ENCODE peak calls at places on chromosomes 7 and 10, in five cellular contexts. One of them, this sample, is unnamed.

GRCh38 chr7:47328392-47329319 is 253.3 kb downstream of the TNS3 start:
- DNase-seq in astrocyte: no peak
- DNase-seq in HCT116: no peak
- DNase-seq in SK-N-SH: no peak
- DNase-seq in colonic mucosa: no peak
- DNase-seq in this sample: no peak

GRCh38 chr7:95989301-95989700 is 216.9 kb downstream of the DYNC1I1 start:
- DNase-seq in astrocyte: no peak
- DNase-seq in colonic mucosa: no peak
- DNase-seq in HCT116: no peak
- DNase-seq in SK-N-SH: no peak
- DNase-seq in this sample: no peak

GRCh38 chr7:133044722-133045473 is 37.0 kb downstream of the CHCHD3 start:
- DNase-seq in colonic mucosa: no peak
- DNase-seq in HCT116: no peak
- DNase-seq in astrocyte: no peak
- DNase-seq in SK-N-SH: peak
- DNase-seq in this sample: no peak

GRCh38 chr7:388461-388960 is 98.5 kb downstream of the FOXL3 start:
- DNase-seq in colonic mucosa: peak
- DNase-seq in HCT116: no peak
- DNase-seq in astrocyte: no peak
- DNase-seq in SK-N-SH: no peak
- DNase-seq in this sample: no peak

GRCh38 chr10:4316166-4316810 is 509.7 kb upstream of the AKR1E2 start:
- DNase-seq in astrocyte: peak
- DNase-seq in SK-N-SH: no peak
- DNase-seq in HCT116: no peak
- DNase-seq in colonic mucosa: no peak
- DNase-seq in this sample: no peak

GRCh38 chr10:121243899-121244241 is 354.4 kb downstream of the FGFR2 start:
- DNase-seq in astrocyte: no peak
- DNase-seq in SK-N-SH: no peak
- DNase-seq in HCT116: no peak
- DNase-seq in colonic mucosa: peak
- DNase-seq in this sample: no peak

GRCh38 chr10:112926906-112927688 is 22.9 kb upstream of the TCF7L2 start:
- DNase-seq in colonic mucosa: no peak
- DNase-seq in astrocyte: no peak
- DNase-seq in HCT116: no peak
- DNase-seq in SK-N-SH: no peak
- DNase-seq in this sample: no peak

GRCh38 chr10:120507175-120507574 is 50.1 kb downstream of the PLPP4 start:
- DNase-seq in astrocyte: no peak
- DNase-seq in SK-N-SH: no peak
- DNase-seq in colonic mucosa: no peak
- DNase-seq in HCT116: no peak
- DNase-seq in this sample: no peak

GRCh38 chr7:47571355-47572100 is 10.4 kb downstream of the TNS3 start:
- DNase-seq in colonic mucosa: peak
- DNase-seq in HCT116: no peak
- DNase-seq in SK-N-SH: peak
- DNase-seq in astrocyte: peak
- DNase-seq in this sample: no peak

GRCh38 chr10:104267721-104268690 is 978 bp upstream of the GSTO2 start:
- DNase-seq in astrocyte: no peak
- DNase-seq in HCT116: no peak
- DNase-seq in SK-N-SH: no peak
- DNase-seq in colonic mucosa: no peak
- DNase-seq in this sample: no peak

GRCh38 chr7:10225265-10225664 is 748.4 kb upstream of the PHF14 start:
- DNase-seq in HCT116: no peak
- DNase-seq in astrocyte: peak
- DNase-seq in colonic mucosa: no peak
- DNase-seq in SK-N-SH: no peak
- DNase-seq in this sample: no peak

GRCh38 chr10:22251751-22252285 is 34.0 kb upstream of the EBLN1 start:
- DNase-seq in SK-N-SH: peak
- DNase-seq in colonic mucosa: peak
- DNase-seq in astrocyte: peak
- DNase-seq in HCT116: no peak
- DNase-seq in this sample: no peak

GRCh38 chr7:122136033-122136432 is 8.0 kb downstream of the AASS start:
- DNase-seq in astrocyte: no peak
- DNase-seq in SK-N-SH: no peak
- DNase-seq in colonic mucosa: no peak
- DNase-seq in HCT116: no peak
- DNase-seq in this sample: no peak

GRCh38 chr10:60238408-60239100 is 151.1 kb downstream of the ANK3 start:
- DNase-seq in HCT116: peak
- DNase-seq in colonic mucosa: no peak
- DNase-seq in astrocyte: peak
- DNase-seq in SK-N-SH: peak
- DNase-seq in this sample: no peak

GRCh38 chr10:28631896-28632596 is 45.3 kb upstream of the BAMBI start:
- DNase-seq in HCT116: no peak
- DNase-seq in SK-N-SH: no peak
- DNase-seq in colonic mucosa: no peak
- DNase-seq in astrocyte: peak
- DNase-seq in this sample: no peak

GRCh38 chr10:114938818-114939193 is 811 bp downstream of the TRUB1 start:
- DNase-seq in astrocyte: no peak
- DNase-seq in SK-N-SH: no peak
- DNase-seq in colonic mucosa: no peak
- DNase-seq in HCT116: no peak
- DNase-seq in this sample: no peak
- H3K9ac ChIP-seq in astrocyte: peak
- H3K9ac ChIP-seq in SK-N-SH: peak
- H3K9ac ChIP-seq in colonic mucosa: peak
- H3K9ac ChIP-seq in HCT116: peak
- H3K9ac ChIP-seq in this sample: peak

DNA sequence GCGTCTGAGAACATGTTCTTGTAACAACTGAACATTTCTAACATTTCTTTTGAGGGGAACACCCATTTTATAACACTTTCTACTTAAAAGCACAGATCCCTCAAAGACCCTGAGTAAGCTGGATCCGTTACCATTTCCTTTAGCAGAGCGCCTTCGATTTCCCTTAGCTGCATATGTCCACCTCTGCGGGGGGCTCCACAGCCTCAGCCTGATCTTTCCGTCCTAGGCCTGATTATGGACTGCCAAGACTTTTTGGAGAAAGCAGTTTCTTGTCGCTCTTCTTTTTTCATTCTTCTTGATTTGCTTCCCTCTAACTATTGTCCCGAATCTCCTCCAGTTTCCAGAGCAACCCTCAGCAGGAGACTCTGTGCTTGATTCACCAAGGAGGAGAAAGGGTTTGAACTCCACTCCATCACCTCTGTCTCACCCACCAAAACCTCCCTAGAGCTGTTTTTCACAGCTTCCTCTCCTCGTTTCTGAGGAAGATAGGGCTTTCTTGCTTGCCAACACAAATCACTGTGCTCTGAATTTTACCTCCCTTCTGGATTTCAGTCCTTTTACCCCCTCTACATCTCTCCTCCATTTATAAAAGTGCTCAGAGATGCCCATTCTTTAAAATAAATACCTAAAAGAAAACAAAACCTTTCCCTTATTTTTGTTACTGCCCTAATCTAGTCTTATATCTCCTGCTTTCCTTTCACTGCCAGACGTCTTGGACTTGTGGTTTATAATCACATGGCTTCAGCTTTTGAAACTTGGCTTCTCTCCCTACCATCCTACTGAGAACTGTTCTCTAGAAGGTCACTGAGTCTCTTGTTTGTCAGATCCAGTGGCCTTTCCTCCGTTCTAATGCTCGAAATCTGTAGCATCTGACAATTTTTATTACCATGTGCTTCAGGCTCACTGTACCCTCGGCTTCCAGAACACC is 30.5 kb upstream of the ZRANB1 start:
- DNase-seq in colonic mucosa: no peak
- DNase-seq in astrocyte: peak
- DNase-seq in HCT116: no peak
- DNase-seq in SK-N-SH: no peak
- DNase-seq in this sample: peak
- H3K9ac ChIP-seq in colonic mucosa: no peak
- H3K9ac ChIP-seq in astrocyte: peak
- H3K9ac ChIP-seq in HCT116: no peak
- H3K9ac ChIP-seq in SK-N-SH: peak
- H3K9ac ChIP-seq in this sample: peak

DNA sequence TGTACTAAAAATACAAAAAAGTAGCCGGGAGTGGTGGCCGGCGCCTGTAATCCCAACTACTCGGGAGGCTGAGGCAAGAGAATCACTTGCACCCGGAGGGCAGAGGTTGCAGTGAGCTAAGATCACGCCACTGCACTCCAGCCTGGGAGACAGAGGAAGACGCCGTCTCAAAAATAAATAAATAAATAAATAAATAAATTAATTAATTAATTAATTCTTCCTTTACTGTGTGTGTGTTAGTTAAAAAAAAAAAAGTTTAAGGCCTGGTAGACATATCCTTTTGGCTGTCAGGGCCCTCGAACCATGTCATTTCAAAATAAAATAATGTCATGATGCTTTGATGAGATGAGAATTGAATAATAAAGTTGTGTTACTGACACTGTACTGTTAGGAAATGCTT is 81.3 kb downstream of the ZNF467 start:
- DNase-seq in colonic mucosa: no peak
- DNase-seq in SK-N-SH: no peak
- DNase-seq in astrocyte: no peak
- DNase-seq in HCT116: no peak
- DNase-seq in this sample: no peak
- H3K9ac ChIP-seq in colonic mucosa: no peak
- H3K9ac ChIP-seq in SK-N-SH: no peak
- H3K9ac ChIP-seq in astrocyte: no peak
- H3K9ac ChIP-seq in HCT116: no peak
- H3K9ac ChIP-seq in this sample: no peak

GRCh38 chr7:149868638-149869290 is 5.0 kb upstream of the ATP6V0E2 start:
- DNase-seq in astrocyte: no peak
- DNase-seq in SK-N-SH: peak
- DNase-seq in colonic mucosa: no peak
- DNase-seq in HCT116: no peak
- DNase-seq in this sample: no peak

GRCh38 chr7:149870274-149870673 is 3.5 kb upstream of the ATP6V0E2 start:
- DNase-seq in astrocyte: no peak
- DNase-seq in SK-N-SH: no peak
- DNase-seq in HCT116: no peak
- DNase-seq in colonic mucosa: peak
- DNase-seq in this sample: no peak

GRCh38 chr7:149869867-149870266 is 3.9 kb upstream of the ATP6V0E2 start:
- DNase-seq in HCT116: no peak
- DNase-seq in SK-N-SH: no peak
- DNase-seq in astrocyte: no peak
- DNase-seq in colonic mucosa: peak
- DNase-seq in this sample: no peak

GRCh38 chr7:149867762-149868637 is 5.8 kb upstream of the ATP6V0E2 start:
- DNase-seq in astrocyte: no peak
- DNase-seq in SK-N-SH: no peak
- DNase-seq in HCT116: no peak
- DNase-seq in colonic mucosa: no peak
- DNase-seq in this sample: no peak

DNA sequence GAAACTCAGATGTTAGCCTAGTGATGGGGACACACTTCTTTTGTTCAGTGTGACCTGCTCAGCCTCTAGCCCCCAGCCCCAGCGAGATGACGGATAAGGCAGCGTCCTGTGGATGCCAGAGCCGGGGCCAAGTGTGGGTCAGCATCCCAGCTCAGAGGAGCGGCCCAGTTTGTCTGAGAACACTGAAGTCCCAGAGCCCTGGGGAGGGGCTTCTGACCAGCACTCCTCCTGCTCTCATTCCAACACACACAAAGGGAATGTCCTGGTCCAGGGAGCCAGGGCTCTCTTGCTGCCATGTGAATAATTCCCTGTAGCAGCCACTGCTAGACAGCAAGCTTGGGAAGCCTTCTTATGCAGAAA is 4.5 kb upstream of the ATP6V0E2 start:
- DNase-seq in HCT116: no peak
- DNase-seq in colonic mucosa: peak
- DNase-seq in SK-N-SH: no peak
- DNase-seq in astrocyte: no peak
- DNase-seq in this sample: no peak
- H3K9ac ChIP-seq in HCT116: no peak
- H3K9ac ChIP-seq in colonic mucosa: no peak
- H3K9ac ChIP-seq in SK-N-SH: no peak
- H3K9ac ChIP-seq in astrocyte: no peak
- H3K9ac ChIP-seq in this sample: no peak